ENCODE peak calls at places on chromosome 22, in five cellular contexts. N is cardiac muscle cell, G is HCT116, D is IMR-90, P is astrocyte of the cerebellum. A is an unnamed sample.
A peak's percentile ranks its signal among the peaks of the same experiment; 100 is the strongest.

GRCh38 chr22:26535499-26535898 is 23.2 kb upstream of the TFIP11 start:
- DNase-seq in D (no peak), P (no peak), G (no peak), N (no peak), A (no peak)

GRCh38 chr22:45225732-45226560 is 14.7 kb downstream of the KIAA0930 start:
- DNase-seq in D (peak; percentile 70), N (peak; percentile 75), G (no peak), P (no peak), A (no peak)

GRCh38 chr22:19448739-19449421 is 1.4 kb upstream of the C22orf39 start:
- DNase-seq in D (no peak), G (no peak), P (no peak), N (no peak), A (no peak)

GRCh38 chr22:36461665-36462474 is 19.6 kb downstream of the TXN2 start:
- DNase-seq in G (no peak), P (peak; percentile 66), D (peak; percentile 94), N (peak; percentile 64), A (no peak)

GRCh38 chr22:36773935-36774334 is 2.0 kb downstream of the IFT27 start:
- DNase-seq in P (no peak), N (peak; percentile 57), D (peak; percentile 49), G (no peak), A (no peak)

GRCh38 chr22:32590556-32590955 is 115.9 kb downstream of the FBXO7 start:
- DNase-seq in P (no peak), D (peak; percentile 63), N (peak; percentile 68), G (no peak), A (no peak)

GRCh38 chr22:22942511-22943329 is 55.1 kb downstream of the IGLL5 start:
- DNase-seq in D (peak; percentile 51), P (peak; percentile 3), N (peak; percentile 70), G (peak; percentile 59), A (peak; percentile 77)

GRCh38 chr22:39967103-39967829 is 7.1 kb downstream of the TMA7B start:
- DNase-seq in D (peak; percentile 45), G (no peak), P (peak; percentile 61), N (peak; percentile 52), A (no peak)

GRCh38 chr22:38733329-38734202 is 22.2 kb downstream of the SUN2 start:
- DNase-seq in D (peak; percentile 55), P (no peak), N (peak; percentile 27), G (no peak), A (peak; percentile 49)

GRCh38 chr22:22583030-22583429 is 24.0 kb upstream of the PRAME start:
- DNase-seq in P (no peak), D (no peak), G (no peak), N (no peak), A (no peak)

GRCh38 chr22:20267441-20268288 is 453 bp downstream of the RTN4R start:
- DNase-seq in P (no peak), D (no peak), G (no peak), N (no peak), A (no peak)

GRCh38 chr22:36166086-36166485 is 5.5 kb upstream of the APOL3 start:
- DNase-seq in G (no peak), P (no peak), D (no peak), N (no peak), A (no peak)

GRCh38 chr22:44270556-44270880 is 42.2 kb downstream of the SHISAL1 start:
- DNase-seq in D (no peak), G (no peak), N (no peak), P (no peak), A (no peak)

GRCh38 chr22:35568751-35569725 is 28.4 kb downstream of the RASD2 start:
- DNase-seq in N (no peak), P (peak; percentile 31), G (no peak), D (peak; percentile 79), A (no peak)

GRCh38 chr22:37228106-37229011 is 15.7 kb downstream of the RAC2 start:
- DNase-seq in P (peak; percentile 37), N (peak; percentile 83), D (peak; percentile 27), G (peak; percentile 37), A (no peak)

GRCh38 chr22:17120711-17121234 is 387 bp downstream of the TMEM121B start:
- DNase-seq in P (no peak), D (no peak), N (no peak), G (no peak), A (peak; percentile 14)

GRCh38 chr22:19287076-19287724 is 4.3 kb downstream of the CLTCL1 start:
- DNase-seq in G (no peak), P (no peak), D (peak; percentile 71), N (peak; percentile 21), A (no peak)

GRCh38 chr22:50221410-50222300 is 20.8 kb downstream of the SELENOO start:
- DNase-seq in D (no peak), G (no peak), N (no peak), P (no peak), A (no peak)

GRCh38 chr22:35761037-35761436 is 43.4 kb downstream of the APOL5 start:
- DNase-seq in P (no peak), D (peak; percentile 24), G (peak; percentile 8), N (peak; percentile 41), A (no peak)

GRCh38 chr22:17738386-17739128 is 35.7 kb downstream of the BID start:
- DNase-seq in N (no peak), P (no peak), D (no peak), G (no peak), A (no peak)

GRCh38 chr22:44278234-44279058 is 34.3 kb downstream of the SHISAL1 start:
- DNase-seq in G (no peak), P (no peak), N (no peak), D (no peak), A (no peak)

GRCh38 chr22:19043111-19044085 is 78.8 kb downstream of the DGCR2 start:
- DNase-seq in N (no peak), D (peak; percentile 15), P (no peak), G (no peak), A (no peak)

GRCh38 chr22:39173787-39174497 is 21.5 kb upstream of the CBX7 start:
- DNase-seq in G (no peak), N (peak; percentile 23), D (no peak), P (no peak), A (no peak)

GRCh38 chr22:49687786-49688515 is 139.7 kb downstream of the BRD1 start:
- DNase-seq in P (no peak), N (no peak), D (no peak), G (no peak), A (no peak)

GRCh38 chr22:26164174-26164573 is 5.1 kb upstream of the SEZ6L start:
- DNase-seq in N (no peak), P (no peak), D (no peak), G (no peak), A (no peak)

DNA sequence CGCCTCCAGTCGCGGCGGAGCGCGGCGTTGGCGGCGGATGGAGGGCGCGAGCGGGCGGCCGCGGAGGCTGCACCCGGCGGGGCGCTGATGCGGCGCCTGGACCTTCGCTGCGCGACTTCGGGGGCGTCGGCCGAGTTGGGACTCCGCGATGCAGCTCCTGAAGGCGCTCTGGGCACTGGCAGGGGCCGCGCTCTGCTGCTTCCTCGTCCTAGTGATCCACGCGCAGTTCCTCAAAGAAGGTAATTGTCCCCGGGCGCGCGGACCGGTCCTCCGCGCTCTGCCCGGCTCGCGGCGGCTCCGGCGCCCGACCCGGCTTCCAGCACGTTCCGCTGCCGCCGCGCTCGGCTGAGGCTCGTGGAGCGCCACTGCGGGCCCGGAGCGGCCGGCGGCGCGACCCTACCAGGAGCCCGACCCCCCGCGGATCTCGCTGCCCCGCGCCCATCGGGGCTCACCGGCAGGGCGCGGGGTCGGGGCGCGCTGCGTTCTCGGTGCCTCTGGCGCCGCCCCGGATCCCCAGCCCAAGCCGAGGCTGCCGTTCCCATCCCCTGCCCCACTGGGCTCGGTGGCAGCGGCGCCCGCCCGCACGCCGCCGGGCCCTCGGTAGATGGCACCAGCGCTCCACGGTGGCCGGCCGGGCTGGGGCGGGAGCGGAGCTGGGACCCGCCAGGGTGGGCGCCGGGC is 1251.2 kb downstream of the BRD1 start:
- DNase-seq in N (no peak), D (no peak), P (no peak), G (no peak), A (peak; percentile 72)
- TF ChIP-seq CTCF in N (no peak), D (no peak), P (peak; percentile 42), G (no peak), A (peak; percentile 74)

GRCh38 chr22:43233529-43233928 is 46.6 kb upstream of the TTLL12 start:
- DNase-seq in G (no peak), D (no peak), P (no peak), N (no peak), A (no peak)

GRCh38 chr22:43237280-43237679 is 50.3 kb upstream of the TTLL12 start:
- DNase-seq in N (no peak), G (no peak), P (no peak), D (no peak), A (no peak)

GRCh38 chr22:43234299-43234988 is 47.5 kb upstream of the TTLL12 start:
- DNase-seq in P (no peak), D (no peak), N (no peak), G (no peak), A (peak; percentile 39)

GRCh38 chr22:43236401-43237166 is 49.6 kb upstream of the TTLL12 start:
- DNase-seq in D (no peak), N (no peak), G (no peak), P (no peak), A (no peak)

DNA sequence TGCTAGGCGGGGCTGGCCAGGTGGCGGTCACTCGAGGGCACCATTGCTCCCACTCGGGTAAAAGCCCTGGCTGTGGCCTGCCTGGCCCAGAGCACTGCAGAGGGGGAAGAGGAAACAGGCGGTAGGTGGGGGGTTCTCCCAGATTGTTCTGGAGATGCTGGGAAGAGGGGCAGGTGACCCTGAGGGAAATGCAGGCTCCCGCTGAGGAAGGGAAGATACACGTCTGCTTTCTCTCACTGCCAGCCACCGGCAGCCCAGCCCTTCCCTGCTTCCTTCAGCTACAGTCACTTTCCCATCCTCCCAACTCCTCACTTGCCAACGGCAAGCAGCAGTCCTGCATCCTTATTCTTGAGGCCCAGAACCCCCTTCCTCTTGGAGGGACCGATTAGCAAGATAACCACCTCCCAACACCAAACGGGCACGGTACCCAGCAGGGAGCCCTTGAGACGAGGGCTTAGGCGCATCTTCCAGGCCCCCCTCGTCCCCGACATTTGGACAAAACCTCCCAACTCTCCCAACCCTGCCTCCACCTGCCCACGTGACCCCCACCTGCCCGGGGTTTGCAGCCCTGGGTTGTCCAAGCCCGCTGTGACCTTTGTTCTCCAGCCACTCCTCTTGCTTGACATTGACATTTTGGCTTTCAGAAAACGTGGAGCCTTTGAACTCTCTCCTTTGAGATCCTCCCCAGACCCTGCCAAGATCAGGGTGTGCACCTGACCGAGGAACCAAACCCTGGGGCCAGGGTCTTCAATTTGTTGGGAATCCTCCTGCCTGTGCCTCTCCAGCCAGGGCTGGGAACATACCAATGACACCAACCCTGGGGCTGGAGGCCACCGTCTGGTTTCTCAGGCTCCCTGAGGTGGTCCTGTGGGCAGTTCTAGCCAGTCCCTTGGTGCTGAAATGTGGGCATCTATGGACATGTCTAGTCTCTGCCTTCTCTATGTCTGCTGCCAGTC is 48.8 kb upstream of the TTLL12 start:
- DNase-seq in N (no peak), D (no peak), G (no peak), P (no peak), A (no peak)
- TF ChIP-seq CTCF in N (no peak), D (no peak), G (no peak), P (no peak), A (no peak)

DNA sequence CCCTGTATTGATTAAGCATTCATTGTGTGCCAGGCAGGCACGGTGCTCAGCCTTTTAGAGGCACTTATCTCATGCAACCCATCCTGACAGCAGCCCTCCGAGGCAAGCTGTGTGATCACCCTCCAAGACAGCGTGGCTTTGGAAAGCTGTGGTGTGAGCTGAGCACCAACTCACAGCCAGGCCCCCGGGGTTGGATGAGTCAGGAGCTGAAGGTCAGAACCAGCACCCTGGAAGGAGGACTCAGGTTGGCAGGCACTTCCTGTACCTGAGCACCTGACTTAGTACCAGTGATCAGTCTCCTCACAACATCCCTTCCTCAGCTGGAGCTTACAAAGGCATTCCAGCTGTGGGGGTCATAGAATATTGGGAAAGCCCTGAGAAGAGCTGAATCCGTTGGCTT is 9.0 kb downstream of the PATZ1 start:
- DNase-seq in P (no peak), G (no peak), N (no peak), D (peak; percentile 28), A (no peak)
- TF ChIP-seq CTCF in P (no peak), G (no peak), N (no peak), D (no peak), A (no peak)

GRCh38 chr22:29328055-29328454 is 12.6 kb upstream of the RASL10A start:
- DNase-seq in P (no peak), G (no peak), N (no peak), D (no peak), A (no peak)
- TF ChIP-seq CTCF in P (no peak), G (no peak), N (no peak), D (no peak), A (no peak)